ENCODE peak calls at places on chromosomes 13 and 19, in ten cellular contexts. One of them, this sample, is unnamed.

GRCh38 chr19:55466246-55466614 is 1.7 kb upstream of the C19orf85 start:
- DNase-seq in mammary epithelial cell: no peak
- DNase-seq in WERI-Rb-1: no peak
- DNase-seq in upper lobe of right lung: no peak
- DNase-seq in heart right ventricle: peak
- DNase-seq in left lung: no peak
- DNase-seq in kidney: no peak
- DNase-seq in brain microvascular endothelial cell: no peak
- DNase-seq in gastrocnemius medialis: no peak
- DNase-seq in nephron progenitor cell: no peak
- DNase-seq in this sample: no peak

GRCh38 chr13:108281941-108282340 is 12.4 kb downstream of the TNFSF13B start:
- DNase-seq in mammary epithelial cell: no peak
- DNase-seq in WERI-Rb-1: no peak
- DNase-seq in upper lobe of right lung: no peak
- DNase-seq in heart right ventricle: no peak
- DNase-seq in left lung: no peak
- DNase-seq in kidney: no peak
- DNase-seq in brain microvascular endothelial cell: no peak
- DNase-seq in gastrocnemius medialis: no peak
- DNase-seq in nephron progenitor cell: no peak
- DNase-seq in this sample: no peak

GRCh38 chr13:90483906-90484305 is 863.6 kb upstream of the MIR17HG start:
- DNase-seq in mammary epithelial cell: no peak
- DNase-seq in WERI-Rb-1: no peak
- DNase-seq in upper lobe of right lung: no peak
- DNase-seq in heart right ventricle: no peak
- DNase-seq in left lung: no peak
- DNase-seq in kidney: no peak
- DNase-seq in brain microvascular endothelial cell: no peak
- DNase-seq in gastrocnemius medialis: no peak
- DNase-seq in nephron progenitor cell: no peak
- DNase-seq in this sample: no peak

GRCh38 chr19:917323-918151 is at the start of gene KISS1R:
- DNase-seq in mammary epithelial cell: no peak
- DNase-seq in WERI-Rb-1: peak
- DNase-seq in upper lobe of right lung: peak
- DNase-seq in heart right ventricle: no peak
- DNase-seq in left lung: no peak
- DNase-seq in kidney: no peak
- DNase-seq in brain microvascular endothelial cell: no peak
- DNase-seq in gastrocnemius medialis: no peak
- DNase-seq in nephron progenitor cell: peak
- DNase-seq in this sample: peak

GRCh38 chr13:112325941-112326645 is 50.1 kb upstream of the SPACA7 start:
- DNase-seq in mammary epithelial cell: no peak
- DNase-seq in WERI-Rb-1: no peak
- DNase-seq in upper lobe of right lung: no peak
- DNase-seq in heart right ventricle: peak
- DNase-seq in left lung: no peak
- DNase-seq in kidney: peak
- DNase-seq in brain microvascular endothelial cell: no peak
- DNase-seq in gastrocnemius medialis: no peak
- DNase-seq in nephron progenitor cell: no peak
- DNase-seq in this sample: no peak

GRCh38 chr19:33401683-33402420 is 28.3 kb downstream of the CEBPG start:
- DNase-seq in mammary epithelial cell: no peak
- DNase-seq in WERI-Rb-1: no peak
- DNase-seq in upper lobe of right lung: peak
- DNase-seq in heart right ventricle: no peak
- DNase-seq in left lung: peak
- DNase-seq in kidney: peak
- DNase-seq in brain microvascular endothelial cell: no peak
- DNase-seq in gastrocnemius medialis: no peak
- DNase-seq in nephron progenitor cell: peak
- DNase-seq in this sample: peak

GRCh38 chr19:29779921-29780320 is 31.9 kb upstream of the CCNE1 start:
- DNase-seq in mammary epithelial cell: no peak
- DNase-seq in WERI-Rb-1: no peak
- DNase-seq in upper lobe of right lung: no peak
- DNase-seq in heart right ventricle: no peak
- DNase-seq in left lung: no peak
- DNase-seq in kidney: no peak
- DNase-seq in brain microvascular endothelial cell: no peak
- DNase-seq in gastrocnemius medialis: no peak
- DNase-seq in nephron progenitor cell: no peak
- DNase-seq in this sample: no peak

GRCh38 chr19:32691952-32692726 is 518 bp downstream of the NUDT19 start:
- DNase-seq in mammary epithelial cell: peak
- DNase-seq in WERI-Rb-1: peak
- DNase-seq in upper lobe of right lung: peak
- DNase-seq in heart right ventricle: peak
- DNase-seq in left lung: peak
- DNase-seq in kidney: peak
- DNase-seq in brain microvascular endothelial cell: peak
- DNase-seq in gastrocnemius medialis: peak
- DNase-seq in nephron progenitor cell: peak
- DNase-seq in this sample: peak

GRCh38 chr19:28846094-28846812 is 366.7 kb downstream of the UQCRFS1 start:
- DNase-seq in mammary epithelial cell: no peak
- DNase-seq in WERI-Rb-1: no peak
- DNase-seq in upper lobe of right lung: no peak
- DNase-seq in heart right ventricle: no peak
- DNase-seq in left lung: no peak
- DNase-seq in kidney: no peak
- DNase-seq in brain microvascular endothelial cell: no peak
- DNase-seq in gastrocnemius medialis: no peak
- DNase-seq in nephron progenitor cell: no peak
- DNase-seq in this sample: no peak

GRCh38 chr13:29162638-29163037 is 342.5 kb downstream of the MTUS2 start:
- DNase-seq in mammary epithelial cell: no peak
- DNase-seq in WERI-Rb-1: no peak
- DNase-seq in upper lobe of right lung: no peak
- DNase-seq in heart right ventricle: no peak
- DNase-seq in left lung: no peak
- DNase-seq in kidney: no peak
- DNase-seq in brain microvascular endothelial cell: no peak
- DNase-seq in gastrocnemius medialis: no peak
- DNase-seq in nephron progenitor cell: no peak
- DNase-seq in this sample: no peak

GRCh38 chr19:5157186-5157585 is 183.4 kb downstream of the PTPRS start:
- DNase-seq in mammary epithelial cell: no peak
- DNase-seq in WERI-Rb-1: no peak
- DNase-seq in upper lobe of right lung: no peak
- DNase-seq in heart right ventricle: no peak
- DNase-seq in left lung: no peak
- DNase-seq in kidney: no peak
- DNase-seq in brain microvascular endothelial cell: no peak
- DNase-seq in gastrocnemius medialis: no peak
- DNase-seq in nephron progenitor cell: no peak
- DNase-seq in this sample: peak

GRCh38 chr13:111058796-111059506 is 56.2 kb upstream of the ARHGEF7 start:
- DNase-seq in mammary epithelial cell: peak
- DNase-seq in WERI-Rb-1: no peak
- DNase-seq in upper lobe of right lung: no peak
- DNase-seq in heart right ventricle: no peak
- DNase-seq in left lung: no peak
- DNase-seq in kidney: no peak
- DNase-seq in brain microvascular endothelial cell: peak
- DNase-seq in gastrocnemius medialis: no peak
- DNase-seq in nephron progenitor cell: no peak
- DNase-seq in this sample: no peak

GRCh38 chr13:46071590-46072249 is 19.2 kb upstream of the ZC3H13 start:
- DNase-seq in mammary epithelial cell: no peak
- DNase-seq in WERI-Rb-1: no peak
- DNase-seq in upper lobe of right lung: no peak
- DNase-seq in heart right ventricle: no peak
- DNase-seq in left lung: no peak
- DNase-seq in kidney: no peak
- DNase-seq in brain microvascular endothelial cell: no peak
- DNase-seq in gastrocnemius medialis: no peak
- DNase-seq in nephron progenitor cell: no peak
- DNase-seq in this sample: no peak

GRCh38 chr13:94435604-94436226 is 43.8 kb downstream of the DCT start:
- DNase-seq in mammary epithelial cell: peak
- DNase-seq in WERI-Rb-1: no peak
- DNase-seq in upper lobe of right lung: no peak
- DNase-seq in heart right ventricle: no peak
- DNase-seq in left lung: no peak
- DNase-seq in kidney: no peak
- DNase-seq in brain microvascular endothelial cell: no peak
- DNase-seq in gastrocnemius medialis: no peak
- DNase-seq in nephron progenitor cell: no peak
- DNase-seq in this sample: no peak

GRCh38 chr19:16896098-16896912 is 7.5 kb downstream of the F2RL3 start:
- DNase-seq in mammary epithelial cell: no peak
- DNase-seq in WERI-Rb-1: no peak
- DNase-seq in upper lobe of right lung: no peak
- DNase-seq in heart right ventricle: no peak
- DNase-seq in left lung: no peak
- DNase-seq in kidney: peak
- DNase-seq in brain microvascular endothelial cell: no peak
- DNase-seq in gastrocnemius medialis: no peak
- DNase-seq in nephron progenitor cell: peak
- DNase-seq in this sample: no peak

GRCh38 chr13:78657699-78658629 is 991 bp downstream of the OBI1 start:
- DNase-seq in mammary epithelial cell: peak
- DNase-seq in WERI-Rb-1: no peak
- DNase-seq in upper lobe of right lung: no peak
- DNase-seq in heart right ventricle: no peak
- DNase-seq in left lung: no peak
- DNase-seq in kidney: no peak
- DNase-seq in brain microvascular endothelial cell: no peak
- DNase-seq in gastrocnemius medialis: no peak
- DNase-seq in nephron progenitor cell: no peak
- DNase-seq in this sample: no peak

GRCh38 chr13:79810671-79811070 is 329.7 kb downstream of the NDFIP2 start:
- DNase-seq in mammary epithelial cell: peak
- DNase-seq in WERI-Rb-1: no peak
- DNase-seq in upper lobe of right lung: no peak
- DNase-seq in heart right ventricle: no peak
- DNase-seq in left lung: no peak
- DNase-seq in kidney: no peak
- DNase-seq in brain microvascular endothelial cell: peak
- DNase-seq in gastrocnemius medialis: no peak
- DNase-seq in nephron progenitor cell: no peak
- DNase-seq in this sample: no peak

GRCh38 chr19:50827476-50827875 is 3.9 kb upstream of the KLK1 start:
- DNase-seq in mammary epithelial cell: no peak
- DNase-seq in WERI-Rb-1: no peak
- DNase-seq in upper lobe of right lung: no peak
- DNase-seq in heart right ventricle: no peak
- DNase-seq in left lung: no peak
- DNase-seq in kidney: peak
- DNase-seq in brain microvascular endothelial cell: no peak
- DNase-seq in gastrocnemius medialis: no peak
- DNase-seq in nephron progenitor cell: no peak
- DNase-seq in this sample: peak
- TF ChIP-seq CTCF in mammary epithelial cell: no peak
- TF ChIP-seq CTCF in WERI-Rb-1: no peak
- TF ChIP-seq CTCF in upper lobe of right lung: no peak
- TF ChIP-seq CTCF in heart right ventricle: no peak
- TF ChIP-seq CTCF in left lung: no peak
- TF ChIP-seq CTCF in kidney: no peak
- TF ChIP-seq CTCF in brain microvascular endothelial cell: no peak
- TF ChIP-seq CTCF in gastrocnemius medialis: no peak
- TF ChIP-seq CTCF in nephron progenitor cell: no peak
- TF ChIP-seq CTCF in this sample: no peak

DNA sequence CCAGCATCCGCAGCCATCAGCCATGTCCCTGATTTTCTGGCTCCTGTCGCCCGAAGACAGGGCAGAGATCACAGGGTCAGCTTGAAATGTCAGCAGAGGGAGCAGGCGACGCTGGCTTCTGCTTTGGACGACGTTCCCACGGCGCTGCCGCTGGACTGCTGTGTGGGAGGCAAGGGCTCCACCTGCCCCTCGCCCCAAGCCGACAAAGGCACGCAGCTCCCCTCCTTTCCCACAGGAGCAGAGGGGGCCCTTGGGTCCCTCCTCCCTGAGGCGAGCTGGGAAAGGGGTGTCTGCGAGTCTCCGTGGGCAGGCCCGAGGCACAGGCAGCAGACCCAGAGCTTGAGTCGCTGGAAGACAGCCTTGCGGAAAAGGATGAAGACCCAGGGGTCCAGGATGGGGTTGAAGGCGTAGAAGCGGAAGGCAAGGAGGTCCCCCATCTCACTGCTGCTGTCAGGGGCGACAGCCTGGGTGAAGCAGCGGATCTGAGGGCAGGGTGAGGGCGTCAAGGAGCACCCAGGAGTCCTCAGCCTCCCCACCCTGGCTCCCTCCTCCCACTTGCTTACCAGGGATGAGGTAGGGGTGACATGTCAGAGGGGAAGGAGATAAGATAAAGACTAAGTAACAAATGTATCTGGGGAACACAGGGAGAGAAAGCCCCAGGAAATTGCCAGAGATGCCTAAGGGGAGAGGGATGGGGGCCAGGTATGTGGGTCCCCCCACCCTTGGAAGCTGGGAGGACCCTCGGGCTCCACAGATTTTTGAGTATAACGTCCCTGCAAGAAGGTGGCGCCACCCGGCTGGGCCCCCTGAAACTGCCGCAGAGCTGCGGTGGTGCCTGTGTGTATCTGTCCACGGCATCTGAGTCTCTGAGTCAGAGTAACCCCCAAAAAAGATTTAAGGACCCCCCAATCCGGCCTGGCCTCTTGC is 3.4 kb downstream of the PTGIR start:
- DNase-seq in mammary epithelial cell: no peak
- DNase-seq in WERI-Rb-1: peak
- DNase-seq in upper lobe of right lung: no peak
- DNase-seq in heart right ventricle: no peak
- DNase-seq in left lung: no peak
- DNase-seq in kidney: no peak
- DNase-seq in brain microvascular endothelial cell: no peak
- DNase-seq in gastrocnemius medialis: no peak
- DNase-seq in nephron progenitor cell: peak
- DNase-seq in this sample: no peak
- TF ChIP-seq CTCF in mammary epithelial cell: no peak
- TF ChIP-seq CTCF in WERI-Rb-1: peak
- TF ChIP-seq CTCF in upper lobe of right lung: peak
- TF ChIP-seq CTCF in heart right ventricle: no peak
- TF ChIP-seq CTCF in left lung: no peak
- TF ChIP-seq CTCF in kidney: no peak
- TF ChIP-seq CTCF in brain microvascular endothelial cell: peak
- TF ChIP-seq CTCF in gastrocnemius medialis: no peak
- TF ChIP-seq CTCF in nephron progenitor cell: no peak
- TF ChIP-seq CTCF in this sample: peak

GRCh38 chr13:32863596-32863995 is 152.6 kb upstream of the KL start:
- DNase-seq in mammary epithelial cell: no peak
- DNase-seq in WERI-Rb-1: no peak
- DNase-seq in upper lobe of right lung: no peak
- DNase-seq in heart right ventricle: no peak
- DNase-seq in left lung: no peak
- DNase-seq in kidney: no peak
- DNase-seq in brain microvascular endothelial cell: no peak
- DNase-seq in gastrocnemius medialis: no peak
- DNase-seq in nephron progenitor cell: no peak
- DNase-seq in this sample: no peak
- TF ChIP-seq CTCF in mammary epithelial cell: no peak
- TF ChIP-seq CTCF in WERI-Rb-1: no peak
- TF ChIP-seq CTCF in upper lobe of right lung: no peak
- TF ChIP-seq CTCF in heart right ventricle: no peak
- TF ChIP-seq CTCF in left lung: no peak
- TF ChIP-seq CTCF in kidney: no peak
- TF ChIP-seq CTCF in brain microvascular endothelial cell: no peak
- TF ChIP-seq CTCF in gastrocnemius medialis: no peak
- TF ChIP-seq CTCF in nephron progenitor cell: no peak
- TF ChIP-seq CTCF in this sample: no peak

GRCh38 chr13:66689628-66690027 is 540.5 kb downstream of the PCDH9 start:
- DNase-seq in mammary epithelial cell: no peak
- DNase-seq in WERI-Rb-1: peak
- DNase-seq in upper lobe of right lung: no peak
- DNase-seq in heart right ventricle: no peak
- DNase-seq in left lung: no peak
- DNase-seq in kidney: no peak
- DNase-seq in brain microvascular endothelial cell: peak
- DNase-seq in gastrocnemius medialis: no peak
- DNase-seq in nephron progenitor cell: no peak
- DNase-seq in this sample: no peak
- TF ChIP-seq CTCF in mammary epithelial cell: peak
- TF ChIP-seq CTCF in WERI-Rb-1: peak
- TF ChIP-seq CTCF in upper lobe of right lung: no peak
- TF ChIP-seq CTCF in heart right ventricle: no peak
- TF ChIP-seq CTCF in left lung: no peak
- TF ChIP-seq CTCF in kidney: peak
- TF ChIP-seq CTCF in brain microvascular endothelial cell: peak
- TF ChIP-seq CTCF in gastrocnemius medialis: no peak
- TF ChIP-seq CTCF in nephron progenitor cell: no peak
- TF ChIP-seq CTCF in this sample: peak

This sample was measured in chondrocyte.